ENCODE peak calls at places on chromosome 1, in four cellular contexts. One of them, this sample, is unnamed.

GRCh38 chr1:155941845-155942507 is 538 bp downstream of the RXFP4 start:
- DNase-seq in GM19239: no peak
- DNase-seq in astrocyte: no peak
- DNase-seq in BJ: no peak
- DNase-seq in this sample: no peak

GRCh38 chr1:34631126-34631525 is 123.7 kb upstream of the GJB5 start:
- DNase-seq in BJ: no peak
- DNase-seq in astrocyte: no peak
- DNase-seq in GM19239: no peak
- DNase-seq in this sample: no peak

GRCh38 chr1:18309552-18310155 is 171.1 kb upstream of the KLHDC7A start:
- DNase-seq in GM19239: no peak
- DNase-seq in BJ: no peak
- DNase-seq in astrocyte: no peak
- DNase-seq in this sample: peak

GRCh38 chr1:112402682-112403643 is 6.9 kb downstream of the CTTNBP2NL start:
- DNase-seq in GM19239: no peak
- DNase-seq in astrocyte: peak
- DNase-seq in BJ: no peak
- DNase-seq in this sample: peak

GRCh38 chr1:204130989-204131892 is 20.6 kb downstream of the ETNK2 start:
- DNase-seq in astrocyte: peak
- DNase-seq in GM19239: no peak
- DNase-seq in BJ: peak
- DNase-seq in this sample: peak

GRCh38 chr1:182845379-182845778 is 6.2 kb downstream of the DHX9 start:
- DNase-seq in BJ: no peak
- DNase-seq in GM19239: no peak
- DNase-seq in astrocyte: no peak
- DNase-seq in this sample: no peak

GRCh38 chr1:3670823-3671251 is 18.5 kb downstream of the TP73 start:
- DNase-seq in GM19239: no peak
- DNase-seq in astrocyte: no peak
- DNase-seq in BJ: no peak
- DNase-seq in this sample: no peak

GRCh38 chr1:158251160-158251559 is 3.1 kb upstream of the CD1A start:
- DNase-seq in astrocyte: no peak
- DNase-seq in BJ: no peak
- DNase-seq in GM19239: no peak
- DNase-seq in this sample: no peak

GRCh38 chr1:230307213-230307612 is 118.9 kb downstream of the PGBD5 start:
- DNase-seq in GM19239: no peak
- DNase-seq in astrocyte: peak
- DNase-seq in BJ: no peak
- DNase-seq in this sample: peak

GRCh38 chr1:228150021-228150457 is 309 bp downstream of the GJC2 start:
- DNase-seq in astrocyte: no peak
- DNase-seq in GM19239: no peak
- DNase-seq in BJ: no peak
- DNase-seq in this sample: no peak

GRCh38 chr1:112436384-112437156 is 40.6 kb downstream of the CTTNBP2NL start:
- DNase-seq in astrocyte: no peak
- DNase-seq in BJ: no peak
- DNase-seq in GM19239: no peak
- DNase-seq in this sample: no peak

GRCh38 chr1:29549001-29549400 is 312.7 kb downstream of the PTPRU start:
- DNase-seq in BJ: no peak
- DNase-seq in GM19239: no peak
- DNase-seq in astrocyte: no peak
- DNase-seq in this sample: no peak

GRCh38 chr1:23558140-23558871 is 995 bp downstream of the ID3 start:
- DNase-seq in BJ: no peak
- DNase-seq in GM19239: no peak
- DNase-seq in astrocyte: no peak
- DNase-seq in this sample: peak

GRCh38 chr1:150574260-150575071 is 4.9 kb downstream of the MCL1 start:
- DNase-seq in GM19239: no peak
- DNase-seq in BJ: no peak
- DNase-seq in astrocyte: no peak
- DNase-seq in this sample: no peak